ENCODE peak calls at places on chromosome 9, in nine cellular contexts. M is WTC11; V is cardiac fibroblast; K is H7; I is stimulated activated CD4-positive, alpha-beta T cell treated with anti-CD3 and anti-CD28 coated beads, Interleukin-12 subunit alpha, Interleukin-12 subunit beta, amount 100 ng/mL, for 4 hours; A is T-helper 9 cell; B is PC-9; U is SW 1271; E is HL-60. C is an unnamed sample.

GRCh38 chr9:13688990-13689600 is 409.6 kb upstream of the MPDZ start:
- DNase-seq in K (peak; percentile 7), B (no peak), A (no peak), V (peak; percentile 49), M (peak; percentile 12), U (peak; percentile 2), I (no peak), E (no peak), C (peak; percentile 21)

GRCh38 chr9:132409828-132410528 is at the start of gene CFAP77:
- DNase-seq in E (peak; percentile 43), V (peak; percentile 70), B (peak; percentile 45), A (peak; percentile 33), K (peak; percentile 94), U (peak; percentile 39), M (peak; percentile 71), I (peak; percentile 32), C (peak; percentile 29)

GRCh38 chr9:100426532-100427365 is at the start of gene MSANTD3:
- DNase-seq in U (peak; percentile 74), B (peak; percentile 67), I (peak; percentile 53), A (peak; percentile 39), K (peak; percentile 94), E (no peak), V (peak; percentile 75), M (peak; percentile 66), C (peak; percentile 73)

GRCh38 chr9:69658987-69659677 is 13.0 kb downstream of the APBA1 start:
- DNase-seq in M (no peak), I (no peak), A (no peak), E (no peak), V (no peak), K (no peak), B (no peak), U (no peak), C (no peak)

GRCh38 chr9:18795947-18796705 is 236.9 kb downstream of the SAXO1 start:
- DNase-seq in A (no peak), K (no peak), E (no peak), V (peak; percentile 59), B (no peak), M (no peak), I (no peak), U (no peak), C (peak; percentile 40)

GRCh38 chr9:16337322-16338029 is 533.0 kb downstream of the BNC2 start:
- DNase-seq in U (peak; percentile 17), B (peak; percentile 65), K (no peak), V (peak; percentile 99), E (no peak), A (no peak), I (no peak), M (no peak), C (peak; percentile 90)

GRCh38 chr9:88007291-88007650 is 32.9 kb upstream of the CDK20 start:
- DNase-seq in I (peak; percentile 35), U (no peak), V (no peak), K (no peak), M (peak; percentile 13), E (no peak), A (peak; percentile 5), B (no peak), C (no peak)

GRCh38 chr9:130893250-130894101 is 3.1 kb downstream of the QRFP start:
- DNase-seq in I (no peak), U (no peak), K (peak; percentile 84), B (no peak), E (peak; percentile 86), M (peak; percentile 51), A (no peak), V (no peak), C (no peak)

GRCh38 chr9:3920586-3921582 is 379.0 kb downstream of the GLIS3 start:
- DNase-seq in E (no peak), K (no peak), M (no peak), U (no peak), A (no peak), V (peak; percentile 58), I (no peak), B (no peak), C (no peak)

GRCh38 chr9:3507395-3508077 is 18.3 kb downstream of the RFX3 start:
- DNase-seq in E (peak; percentile 27), I (no peak), B (no peak), M (no peak), K (no peak), A (no peak), U (no peak), V (no peak), C (no peak)

GRCh38 chr9:116112236-116112635 is 41.4 kb upstream of the PAPPA start:
- DNase-seq in B (no peak), U (peak; percentile 13), A (no peak), I (no peak), K (peak; percentile 2), M (no peak), E (no peak), V (peak; percentile 59), C (no peak)

GRCh38 chr9:136438909-136439549 is 616 bp downstream of the INPP5E start:
- DNase-seq in A (peak; percentile 53), M (peak; percentile 38), E (peak; percentile 45), K (peak; percentile 89), B (peak; percentile 46), U (no peak), V (peak; percentile 38), I (peak; percentile 59), C (peak; percentile 14)

GRCh38 chr9:20262611-20263010 is 359.7 kb downstream of the MLLT3 start:
- DNase-seq in U (no peak), I (no peak), B (no peak), M (no peak), K (no peak), A (no peak), V (no peak), E (no peak), C (no peak)

GRCh38 chr9:89902450-89902849 is 297.6 kb downstream of the GADD45G start:
- DNase-seq in E (no peak), M (no peak), V (no peak), I (no peak), K (no peak), B (no peak), A (no peak), U (no peak), C (no peak)

GRCh38 chr9:124450931-124451661 is 845 bp downstream of the ADGRD2 start:
- DNase-seq in E (no peak), I (no peak), K (peak; percentile 62), A (no peak), B (no peak), V (no peak), U (no peak), M (no peak), C (no peak)

GRCh38 chr9:136525841-136526499 is 19.9 kb downstream of the NOTCH1 start:
- DNase-seq in I (no peak), A (no peak), K (peak; percentile 81), E (no peak), B (no peak), M (no peak), U (no peak), V (no peak), C (no peak)

GRCh38 chr9:9718691-9719090 is 894.1 kb downstream of the PTPRD start:
- DNase-seq in E (no peak), I (no peak), U (no peak), V (no peak), M (no peak), B (no peak), A (no peak), K (no peak), C (no peak)

GRCh38 chr9:131046581-131047202 is 37.7 kb downstream of the LAMC3 start:
- DNase-seq in A (peak; percentile 55), V (peak; percentile 68), M (peak; percentile 83), U (peak; percentile 62), I (peak; percentile 71), B (peak; percentile 72), E (peak; percentile 57), K (peak; percentile 96), C (peak; percentile 46)

GRCh38 chr9:72880821-72881220 is 72.0 kb downstream of the ALDH1A1 start:
- DNase-seq in K (no peak), A (no peak), E (no peak), B (no peak), V (peak; percentile 22), U (no peak), M (no peak), I (no peak), C (no peak)

GRCh38 chr9:88737876-88738275 is 202.9 kb downstream of the NXNL2 start:
- DNase-seq in A (no peak), U (no peak), V (peak; percentile 45), I (no peak), B (no peak), E (no peak), M (no peak), K (no peak), C (no peak)

GRCh38 chr9:121954477-121955175 is 138.5 kb downstream of the TTLL11 start:
- DNase-seq in U (no peak), E (no peak), M (no peak), K (no peak), A (no peak), I (no peak), B (no peak), V (peak; percentile 79), C (peak; percentile 88)

GRCh38 chr9:24071736-24072135 is 245.7 kb upstream of the ELAVL2 start:
- DNase-seq in B (no peak), I (no peak), K (no peak), M (no peak), V (no peak), U (no peak), E (no peak), A (no peak), C (no peak)

GRCh38 chr9:3793363-3793762 is 267.6 kb upstream of the RFX3 start:
- DNase-seq in E (no peak), V (no peak), I (no peak), U (no peak), A (no peak), B (no peak), M (no peak), K (no peak), C (no peak)

GRCh38 chr9:2439957-2440356 is 181.6 kb upstream of the VLDLR start:
- DNase-seq in K (no peak), E (no peak), M (no peak), I (no peak), U (no peak), B (no peak), V (no peak), A (no peak), C (no peak)

GRCh38 chr9:91555132-91555531 is 131.5 kb upstream of the NFIL3 start:
- DNase-seq in V (peak; percentile 69), A (no peak), K (no peak), M (no peak), U (no peak), E (no peak), B (no peak), I (no peak), C (peak; percentile 25)

GRCh38 chr9:34611251-34611810 is 566 bp downstream of the RPP25L start:
- DNase-seq in M (no peak), U (no peak), I (no peak), B (no peak), K (peak; percentile 62), A (no peak), V (no peak), E (no peak), C (no peak)

GRCh38 chr9:14198544-14199510 is 115.1 kb downstream of the NFIB start:
- DNase-seq in K (no peak), E (no peak), U (no peak), A (no peak), M (no peak), V (peak; percentile 71), B (no peak), I (no peak), C (peak; percentile 63)

GRCh38 chr9:98171176-98171925 is 21.1 kb downstream of the CORO2A start:
- DNase-seq in U (no peak), A (no peak), M (peak; percentile 37), B (no peak), I (no peak), V (no peak), K (peak; percentile 66), E (no peak), C (no peak)

GRCh38 chr9:84851935-84852585 is 182.5 kb downstream of the NTRK2 start:
- DNase-seq in A (no peak), M (peak; percentile 19), U (peak; percentile 34), I (no peak), E (no peak), V (peak; percentile 95), B (peak; percentile 25), K (peak; percentile 8), C (peak; percentile 92)

GRCh38 chr9:114285166-114285867 is 37.6 kb upstream of the ORM1 start:
- DNase-seq in U (no peak), A (no peak), I (no peak), K (peak; percentile 74), V (peak; percentile 87), B (no peak), M (peak; percentile 11), E (no peak), C (peak; percentile 88)

GRCh38 chr9:125982798-125983406 is 235.7 kb downstream of the PBX3 start:
- DNase-seq in V (no peak), E (no peak), M (no peak), U (no peak), A (no peak), I (no peak), B (no peak), K (no peak), C (no peak)

C was measured in brain microvascular endothelial cell.